ENCODE peak calls at places on chromosomes 5 and 9, in five cellular contexts. W is Panc1, X is transverse colon, C is cardiac fibroblast, K is fibroblast of mammary gland. Q is an unnamed sample.

GRCh38 chr5:16552666-16553343 is 64.0 kb downstream of the RETREG1 start:
- DNase-seq in W (no peak), X (peak), C (peak), K (peak), Q (peak)

GRCh38 chr9:1173211-1173610 is 123.1 kb downstream of the DMRT2 start:
- DNase-seq in W (no peak), X (peak), C (no peak), K (peak), Q (peak)

GRCh38 chr9:74609671-74610416 is 112.7 kb downstream of the RORB start:
- DNase-seq in W (no peak), X (no peak), C (peak), K (no peak), Q (peak)

GRCh38 chr9:133844876-133845658 is 106.9 kb upstream of the SARDH start:
- DNase-seq in W (no peak), X (peak), C (peak), K (peak), Q (no peak)

GRCh38 chr5:91206103-91206502 is 177.0 kb downstream of the ARRDC3 start:
- DNase-seq in W (no peak), X (no peak), C (no peak), K (peak), Q (no peak)

GRCh38 chr5:173334808-173335207 is 6.6 kb upstream of the STC2 start:
- DNase-seq in W (no peak), X (no peak), C (no peak), K (no peak), Q (no peak)

GRCh38 chr5:121691478-121691877 is 160.2 kb upstream of the FTMT start:
- DNase-seq in W (no peak), X (no peak), C (peak), K (peak), Q (peak)

GRCh38 chr9:106456581-106456980 is 406.4 kb upstream of the ZNF462 start:
- DNase-seq in W (no peak), X (no peak), C (no peak), K (no peak), Q (no peak)

GRCh38 chr5:172714491-172715420 is 56.2 kb downstream of the DUSP1 start:
- DNase-seq in W (peak), X (peak), C (peak), K (peak), Q (peak)

GRCh38 chr5:170522211-170523128 is 18.6 kb downstream of the KCNIP1 start:
- DNase-seq in W (no peak), X (no peak), C (peak), K (peak), Q (peak)

GRCh38 chr5:4255441-4255840 is 659.8 kb downstream of the IRX1 start:
- DNase-seq in W (no peak), X (no peak), C (no peak), K (no peak), Q (no peak)

GRCh38 chr5:166505086-166505485 is 1786.4 kb upstream of the WWC1 start:
- DNase-seq in W (no peak), X (no peak), C (no peak), K (no peak), Q (no peak)

GRCh38 chr5:107669543-107670027 is 1.2 kb downstream of the EFNA5 start:
- DNase-seq in W (no peak), X (peak), C (peak), K (peak), Q (peak)

GRCh38 chr5:177457239-177458121 is 10.9 kb downstream of the PRR7 start:
- DNase-seq in W (peak), X (peak), C (peak), K (peak), Q (peak)

GRCh38 chr5:157607371-157608161 is 32.0 kb upstream of the ADAM19 start:
- DNase-seq in W (no peak), X (peak), C (peak), K (peak), Q (peak)

DNA sequence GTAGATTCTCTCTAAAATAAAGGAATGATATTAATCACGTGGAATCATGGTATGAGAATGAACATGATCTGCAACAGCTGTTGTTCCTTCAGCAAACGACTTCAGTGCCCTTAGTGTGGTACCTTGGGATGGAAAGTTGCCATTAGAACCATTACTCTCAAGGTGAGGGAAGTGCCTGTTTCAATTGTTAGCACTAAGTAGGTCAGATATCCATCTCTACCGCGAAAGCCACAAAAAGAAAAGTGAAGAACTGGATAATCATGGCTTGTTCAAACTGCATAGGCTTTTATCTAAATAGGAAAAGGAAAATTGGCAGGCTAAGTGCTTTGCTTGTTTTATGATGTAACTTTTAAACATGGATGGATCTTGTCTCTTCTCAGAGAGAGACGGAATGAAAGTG is 380.7 kb downstream of the MRPS30 start:
- DNase-seq in W (no peak), X (no peak), C (no peak), K (no peak), Q (no peak)
- H3K4me3 ChIP-seq in W (no peak), X (no peak), C (no peak), K (no peak), Q (no peak)

GRCh38 chr5:155728146-155728856 is 598.7 kb upstream of the SGCD start:
- DNase-seq in W (no peak), X (peak), C (peak), K (peak), Q (peak)
- H3K4me3 ChIP-seq in W (no peak), X (peak), C (no peak), K (no peak), Q (peak)

DNA sequence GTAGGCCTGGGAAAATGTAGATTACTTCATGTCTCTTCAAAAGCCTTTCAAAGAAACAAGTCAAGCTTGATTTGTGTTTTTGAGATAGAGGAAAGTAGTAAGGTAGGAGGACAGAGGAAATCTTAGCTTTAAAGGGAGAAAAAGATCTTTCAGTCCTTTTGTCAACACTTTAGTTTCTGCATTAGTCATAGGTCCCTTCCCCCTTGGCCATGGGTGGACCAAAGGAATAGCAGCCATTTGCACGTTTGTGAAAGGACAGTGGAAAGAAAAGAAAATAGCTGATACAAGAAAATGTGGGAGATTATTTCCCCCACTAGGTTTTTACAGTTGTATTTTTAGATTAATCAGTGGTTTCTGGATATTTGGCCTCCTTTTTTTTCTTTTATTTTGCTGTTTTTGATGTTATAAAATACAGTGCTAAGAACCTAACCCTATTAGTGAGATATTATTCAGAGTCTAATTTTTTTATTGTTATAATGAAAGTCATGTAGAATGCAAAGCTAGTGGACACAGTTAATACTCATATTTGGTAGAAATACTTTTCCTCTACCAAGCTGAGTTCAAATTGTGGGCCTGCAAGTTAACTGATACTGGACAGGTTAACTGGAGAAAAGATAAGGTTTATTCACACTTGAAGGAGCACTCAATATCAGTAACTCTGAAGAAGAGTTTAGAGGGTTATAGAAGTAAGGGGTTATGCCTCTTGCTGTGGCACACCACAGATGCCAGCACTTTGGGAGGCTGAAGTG is 121.7 kb upstream of the GRHPR start:
- DNase-seq in W (no peak), X (no peak), C (peak), K (peak), Q (peak)
- H3K4me3 ChIP-seq in W (no peak), X (no peak), C (no peak), K (no peak), Q (no peak)

GRCh38 chr9:97923529-97924108 is 1.3 kb upstream of the TRMO start:
- DNase-seq in W (peak), X (peak), C (peak), K (peak), Q (peak)
- H3K4me3 ChIP-seq in W (peak), X (peak), C (peak), K (peak), Q (peak)

DNA sequence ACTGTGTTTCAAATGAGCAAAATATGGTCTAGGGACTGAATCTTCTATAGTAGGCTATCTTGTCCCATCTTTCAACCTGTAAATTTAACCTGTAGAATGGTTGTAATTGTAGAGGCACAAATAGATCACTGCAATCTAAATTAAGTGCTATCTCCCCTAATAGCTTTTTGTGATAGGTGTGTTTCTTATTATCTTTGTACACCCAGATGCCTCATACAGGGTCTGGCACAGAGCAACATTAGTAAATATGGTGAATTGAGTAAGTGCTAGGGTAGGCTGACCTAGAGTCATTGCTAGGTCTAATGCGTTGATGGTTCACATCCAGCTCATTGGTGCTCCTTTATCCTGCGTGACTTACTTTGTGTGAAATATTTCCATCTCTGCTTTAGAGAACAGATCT is 100.6 kb downstream of the PBX3 start:
- DNase-seq in W (no peak), X (no peak), C (no peak), K (no peak), Q (no peak)
- H3K4me3 ChIP-seq in W (no peak), X (no peak), C (no peak), K (no peak), Q (no peak)

DNA sequence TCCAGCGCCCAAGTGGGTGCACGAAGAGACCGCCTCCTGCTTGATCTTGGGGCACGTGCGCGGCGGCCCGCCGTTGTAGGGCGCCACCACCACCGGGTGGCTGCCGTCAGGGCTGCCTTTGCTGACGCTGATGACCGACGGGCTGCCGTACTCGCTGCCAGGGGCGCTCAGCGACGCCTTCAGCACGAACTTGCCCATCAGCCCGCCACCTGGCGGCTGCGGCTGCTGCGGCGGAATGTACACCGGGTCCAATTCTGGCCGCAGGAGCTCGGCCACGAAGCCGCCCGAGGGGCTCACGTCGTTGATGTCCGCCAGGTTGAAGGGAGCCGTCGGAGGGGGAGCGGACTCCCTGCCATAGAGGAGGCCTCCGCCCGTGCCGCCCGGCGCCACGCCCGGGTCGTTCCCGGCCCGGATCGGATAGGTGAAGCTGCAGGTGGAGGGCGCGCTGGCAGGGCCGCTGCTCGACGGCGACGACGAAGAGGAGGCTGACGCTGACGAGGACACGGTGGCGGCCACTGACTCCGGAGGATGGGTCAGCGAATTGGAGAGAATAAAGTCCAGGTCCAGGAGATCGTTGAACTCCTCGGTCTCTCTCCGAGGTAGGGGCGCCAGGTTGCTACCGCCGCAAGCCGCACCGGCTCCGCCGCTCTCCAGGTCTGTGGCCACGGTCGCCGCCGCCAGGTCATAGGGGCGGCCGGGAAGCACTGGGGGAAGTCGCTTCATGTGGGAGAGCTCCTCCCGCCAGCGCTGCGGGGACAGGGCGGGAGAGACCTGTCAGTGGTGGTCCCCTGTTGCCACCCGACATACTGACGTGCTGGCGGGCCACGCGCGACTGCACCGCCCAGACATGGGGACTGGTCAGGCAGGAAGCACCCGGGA is 1.8 kb downstream of the KLF4 start:
- DNase-seq in W (no peak), X (peak), C (peak), K (peak), Q (peak)
- H3K4me3 ChIP-seq in W (peak), X (peak), C (peak), K (peak), Q (peak)

Q was measured in epithelial cell of esophagus.